ENCODE peak calls at places on chromosomes 2 and 18, in ten cellular contexts. C, T, V, S, A, L, G, P, E and N are unnamed samples.

GRCh38 chr2:120066708-120067547 is 54.1 kb downstream of the EPB41L5 start:
- DNase-seq in A (no peak), V (peak), P (no peak), S (no peak), G (peak), C (no peak), L (peak), E (no peak), T (peak), N (no peak)

GRCh38 chr18:57029761-57030160 is 117.1 kb upstream of the BOD1L2 start:
- DNase-seq in V (no peak), C (no peak), S (no peak), E (peak), A (no peak), T (peak), P (no peak), L (no peak), G (peak), N (no peak)

GRCh38 chr2:121974919-121975654 is 219.6 kb downstream of the TSN start:
- DNase-seq in V (peak), E (peak), S (no peak), A (peak), L (peak), C (peak), G (peak), T (peak), P (peak), N (peak)

GRCh38 chr18:37564796-37565137 is 831 bp downstream of the CELF4 start:
- DNase-seq in G (peak), P (no peak), L (peak), S (no peak), A (peak), C (no peak), V (no peak), E (no peak), T (no peak), N (no peak)

GRCh38 chr2:197804758-197805597 is 585 bp downstream of the PLCL1 start:
- DNase-seq in T (no peak), P (no peak), E (no peak), L (peak), V (no peak), S (no peak), A (peak), G (peak), C (no peak), N (peak)

GRCh38 chr18:57806891-57807280 is 3.8 kb upstream of the ATP8B1 start:
- DNase-seq in E (no peak), P (peak), C (no peak), S (peak), A (no peak), T (no peak), L (peak), G (peak), V (no peak), N (no peak)

GRCh38 chr18:42508683-42509347 is 553.8 kb downstream of the PIK3C3 start:
- DNase-seq in C (no peak), A (no peak), V (no peak), E (no peak), L (no peak), T (no peak), G (no peak), S (no peak), P (no peak), N (no peak)

GRCh38 chr2:149732730-149733290 is 145.2 kb upstream of the MMADHC start:
- DNase-seq in G (no peak), V (no peak), L (no peak), P (no peak), C (no peak), E (no peak), A (no peak), S (no peak), T (no peak), N (no peak)

GRCh38 chr2:222837643-222838056 is 23.2 kb upstream of the ACSL3 start:
- DNase-seq in P (peak), E (no peak), S (no peak), A (no peak), L (no peak), T (peak), V (peak), G (no peak), C (no peak), N (no peak)

GRCh38 chr18:50870138-50870845 is 8.6 kb upstream of the ME2 start:
- DNase-seq in P (peak), T (no peak), V (peak), E (no peak), L (no peak), C (no peak), S (no peak), G (peak), A (no peak), N (no peak)

GRCh38 chr2:26169681-26170414 is 3.0 kb upstream of the GAREM2 start:
- DNase-seq in P (no peak), S (no peak), L (no peak), V (no peak), A (no peak), C (no peak), T (no peak), E (no peak), G (no peak), N (no peak)

GRCh38 chr2:128271891-128272585 is 46.6 kb downstream of the HS6ST1 start:
- DNase-seq in T (no peak), E (no peak), L (no peak), S (no peak), C (no peak), P (no peak), A (peak), G (no peak), V (no peak), N (no peak)

GRCh38 chr2:217868911-217869334 is 133.9 kb downstream of the TNS1 start:
- DNase-seq in L (no peak), V (no peak), G (peak), C (no peak), S (no peak), T (no peak), P (no peak), A (no peak), E (no peak), N (no peak)

GRCh38 chr2:219453691-219454131 is 19.1 kb downstream of the SPEG start:
- DNase-seq in T (no peak), G (peak), V (no peak), E (no peak), S (peak), A (peak), P (peak), C (no peak), L (peak), N (no peak)
- H3K27ac ChIP-seq in T (no peak), G (peak), V (no peak), E (no peak), S (peak), A (peak), P (peak), C (no peak), L (peak), N (no peak)

GRCh38 chr2:172103471-172104292 is 982 bp upstream of the DLX2 start:
- DNase-seq in A (peak), P (peak), C (peak), T (peak), G (peak), S (peak), L (peak), V (no peak), E (no peak), N (peak)
- H3K4me3 ChIP-seq in A (peak), P (peak), C (peak), T (peak), G (peak), S (no peak), L (no peak), V (peak), E (no peak), N (peak)

DNA sequence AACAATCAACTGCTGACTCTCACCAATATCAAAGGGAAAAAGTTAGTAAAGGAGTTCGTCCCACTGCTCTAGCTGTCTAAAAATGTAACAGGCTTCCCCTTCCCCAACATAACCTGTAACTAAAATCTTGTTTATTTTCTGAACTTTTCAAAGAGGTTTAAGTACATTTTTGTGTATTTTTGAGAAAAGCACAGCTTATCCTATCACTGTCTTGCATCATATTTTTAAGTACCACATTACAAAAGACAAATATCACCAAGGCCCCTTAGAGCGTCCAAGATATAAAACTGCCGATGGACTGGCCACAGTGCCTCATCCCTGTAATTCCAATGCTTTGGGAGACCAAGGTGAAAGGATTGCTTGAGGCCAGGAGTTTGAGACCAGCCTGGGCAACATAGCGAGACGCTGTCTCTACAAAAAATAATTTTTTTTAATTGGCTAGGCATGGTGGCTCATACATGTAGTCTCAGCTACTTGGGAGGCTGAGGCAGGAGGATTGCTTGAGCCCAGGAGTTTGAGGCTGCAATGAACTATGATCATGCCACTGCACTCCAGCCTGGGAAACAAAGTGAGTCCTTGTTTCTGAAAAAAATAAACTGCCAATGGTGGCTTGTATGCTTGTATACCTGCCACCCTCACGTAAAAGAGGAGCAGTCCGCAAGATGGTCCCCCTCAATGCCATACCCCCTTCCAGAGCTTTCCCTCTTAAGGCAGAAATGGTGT is 21.2 kb upstream of the LAPTM4A start:
- DNase-seq in L (no peak), S (no peak), T (no peak), C (no peak), V (no peak), G (peak), E (no peak), P (no peak), A (no peak), N (no peak)
- H3K27ac ChIP-seq in L (peak), S (peak), T (no peak), C (no peak), V (no peak), G (peak), E (no peak), P (peak), A (peak), N (no peak)

GRCh38 chr18:47747260-47747795 is 183.1 kb downstream of the SMAD2 start:
- DNase-seq in G (no peak), C (no peak), T (no peak), A (no peak), E (no peak), L (no peak), P (no peak), V (no peak), S (peak), N (no peak)

GRCh38 chr18:47748093-47748796 is 182.2 kb downstream of the SMAD2 start:
- DNase-seq in E (no peak), P (no peak), A (no peak), L (no peak), G (no peak), C (no peak), T (no peak), S (peak), V (no peak), N (no peak)

GRCh38 chr18:47746615-47747014 is 183.8 kb downstream of the SMAD2 start:
- DNase-seq in A (no peak), C (no peak), P (no peak), E (no peak), L (no peak), G (no peak), S (no peak), V (no peak), T (no peak), N (no peak)

GRCh38 chr18:47750889-47751423 is 179.5 kb downstream of the SMAD2 start:
- DNase-seq in E (no peak), G (no peak), V (no peak), L (no peak), S (peak), T (no peak), A (no peak), C (no peak), P (no peak), N (no peak)

GRCh38 chr18:47749195-47749973 is 181.1 kb downstream of the SMAD2 start:
- DNase-seq in A (peak), C (peak), G (peak), V (peak), S (peak), L (peak), P (peak), E (peak), T (peak), N (peak)
- H3K4me3 ChIP-seq in A (peak), C (no peak), G (peak), V (no peak), S (no peak), L (peak), P (no peak), E (no peak), T (no peak), N (peak)

DNA sequence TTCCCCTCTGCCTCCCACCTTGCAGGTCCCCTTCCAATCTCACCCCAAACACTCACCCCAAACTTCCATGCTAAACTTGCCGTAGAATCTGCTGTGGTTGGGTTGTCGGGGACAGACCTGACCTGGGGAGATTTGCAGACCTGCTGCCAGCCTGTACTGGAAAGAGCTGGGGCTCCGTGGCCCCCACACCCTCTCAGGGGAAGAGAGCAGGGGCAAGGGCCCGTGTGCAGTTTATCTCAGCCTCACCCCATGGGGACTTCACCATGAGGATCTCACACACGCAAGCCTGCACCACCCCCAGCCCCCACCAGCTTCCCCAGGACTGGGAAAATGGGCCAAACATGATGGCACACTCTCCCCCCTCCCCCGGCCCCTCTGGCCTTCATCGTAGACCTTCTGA is 30.7 kb downstream of the KCNIP3 start:
- DNase-seq in T (no peak), C (no peak), G (no peak), A (no peak), E (no peak), P (no peak), S (no peak), L (no peak), V (no peak), N (no peak)
- H3K27ac ChIP-seq in T (no peak), C (no peak), G (no peak), A (no peak), E (no peak), P (no peak), S (no peak), L (no peak), V (peak), N (no peak)